ENCODE peak calls at places on chromosomes 12 and 14, in seven cellular contexts. W is effector CD4-positive, alpha-beta T cell; X is NCI-H1092; K is HepG2; Q is lower leg skin; M is MCF 10A; Y is osteocyte. F is an unnamed sample.

GRCh38 chr12:101695698-101696097 is 1.7 kb upstream of the CHPT1 start:
- DNase-seq in W (no peak), X (no peak), K (peak), Q (no peak), M (peak), Y (no peak), F (no peak)

GRCh38 chr14:34297786-34298520 is 164.1 kb downstream of the SPTSSA start:
- DNase-seq in W (no peak), X (no peak), K (peak), Q (no peak), M (peak), Y (no peak), F (no peak)

GRCh38 chr14:63342381-63342780 is 23.6 kb upstream of the GPHB5 start:
- DNase-seq in W (no peak), X (peak), K (no peak), Q (no peak), M (no peak), Y (no peak), F (no peak)

GRCh38 chr14:68703093-68703492 is 89.8 kb downstream of the ZFP36L1 start:
- DNase-seq in W (peak), X (no peak), K (no peak), Q (peak), M (peak), Y (no peak), F (no peak)

GRCh38 chr14:77128414-77128891 is 13.1 kb downstream of the ZDHHC22 start:
- DNase-seq in W (no peak), X (peak), K (peak), Q (peak), M (peak), Y (no peak), F (no peak)

GRCh38 chr12:88393017-88393767 is 187.1 kb downstream of the KITLG start:
- DNase-seq in W (no peak), X (no peak), K (peak), Q (no peak), M (peak), Y (no peak), F (no peak)

GRCh38 chr12:27123642-27124041 is 41.3 kb upstream of the C12orf71 start:
- DNase-seq in W (no peak), X (no peak), K (peak), Q (no peak), M (peak), Y (no peak), F (no peak)

GRCh38 chr14:95046711-95047681 is 110.3 kb downstream of the DICER1 start:
- DNase-seq in W (no peak), X (no peak), K (no peak), Q (peak), M (no peak), Y (peak), F (peak)

GRCh38 chr14:53711205-53711604 is 245.4 kb downstream of the BMP4 start:
- DNase-seq in W (no peak), X (no peak), K (no peak), Q (no peak), M (no peak), Y (no peak), F (no peak)